ENCODE peak calls at places on chromosomes 2 and 18, in five cellular contexts. U is left lobe of liver, O is Daoy, T is left cardiac atrium, L is AG08395. S is an unnamed sample.

GRCh38 chr18:26677957-26678356 is 129.6 kb upstream of the KCTD1 start:
- DNase-seq in U (no peak), O (no peak), T (no peak), L (no peak), S (no peak)

GRCh38 chr18:50879302-50880107 is 587 bp downstream of the ME2 start:
- DNase-seq in U (no peak), O (peak), T (no peak), L (peak), S (no peak)

GRCh38 chr2:88006912-88007439 is 9.4 kb downstream of the RNU2-63P start:
- DNase-seq in U (no peak), O (no peak), T (no peak), L (no peak), S (peak)

GRCh38 chr2:223762853-223763252 is 74.5 kb downstream of the AP1S3 start:
- DNase-seq in U (no peak), O (no peak), T (no peak), L (no peak), S (no peak)

GRCh38 chr2:196511258-196511971 is 128.1 kb upstream of the CCDC150 start:
- DNase-seq in U (no peak), O (no peak), T (no peak), L (no peak), S (no peak)

GRCh38 chr18:36130039-36130831 is 536 bp downstream of the ELP2 start:
- DNase-seq in U (no peak), O (no peak), T (no peak), L (no peak), S (no peak)

GRCh38 chr2:239234826-239235175 is 166.0 kb downstream of the HDAC4 start:
- DNase-seq in U (no peak), O (no peak), T (no peak), L (no peak), S (no peak)

GRCh38 chr2:237873382-237873781 is 14.0 kb downstream of the RAMP1 start:
- DNase-seq in U (peak), O (no peak), T (no peak), L (peak), S (no peak)

GRCh38 chr18:67525328-67526110 is 9.0 kb upstream of the DSEL start:
- DNase-seq in U (peak), O (peak), T (peak), L (peak), S (peak)

GRCh38 chr2:38444247-38444646 is 67.2 kb upstream of the ATL2 start:
- DNase-seq in U (no peak), O (peak), T (no peak), L (no peak), S (no peak)

GRCh38 chr2:30222636-30223360 is 8.5 kb upstream of the LBH start:
- DNase-seq in U (peak), O (no peak), T (no peak), L (no peak), S (no peak)

GRCh38 chr18:31657823-31658669 is 26.3 kb downstream of the B4GALT6 start:
- DNase-seq in U (no peak), O (no peak), T (no peak), L (no peak), S (no peak)

GRCh38 chr2:144950874-144951560 is 431.1 kb upstream of the ZEB2 start:
- DNase-seq in U (no peak), O (peak), T (no peak), L (peak), S (no peak)

GRCh38 chr2:101463885-101464653 is 10.8 kb downstream of the RFX8 start:
- DNase-seq in U (no peak), O (peak), T (no peak), L (peak), S (no peak)

GRCh38 chr2:7792031-7792651 is 874.9 kb downstream of the RNF144A start:
- DNase-seq in U (peak), O (no peak), T (peak), L (no peak), S (no peak)

GRCh38 chr2:222548997-222549396 is 106.9 kb downstream of the FARSB start:
- DNase-seq in U (no peak), O (no peak), T (no peak), L (peak), S (no peak)

GRCh38 chr2:72959995-72960981 is 43.0 kb downstream of the EMX1 start:
- DNase-seq in U (no peak), O (no peak), T (no peak), L (no peak), S (no peak)

GRCh38 chr2:181918188-181918587 is 26.7 kb downstream of the ITPRID2 start:
- DNase-seq in U (no peak), O (no peak), T (no peak), L (no peak), S (no peak)

GRCh38 chr2:96146151-96146880 is 1.1 kb upstream of the DUSP2 start:
- DNase-seq in U (peak), O (peak), T (no peak), L (no peak), S (no peak)

GRCh38 chr2:42328148-42328833 is 32.7 kb downstream of the COX7A2L start:
- DNase-seq in U (no peak), O (no peak), T (no peak), L (peak), S (no peak)

GRCh38 chr18:48790226-48790863 is 160.4 kb downstream of the SMAD7 start:
- DNase-seq in U (peak), O (no peak), T (peak), L (no peak), S (peak)

GRCh38 chr2:238023608-238024007 is 37.2 kb upstream of the SCLY start:
- DNase-seq in U (no peak), O (no peak), T (no peak), L (no peak), S (peak)

GRCh38 chr18:55384551-55385275 is 203.3 kb downstream of the TCF4 start:
- DNase-seq in U (no peak), O (peak), T (no peak), L (peak), S (no peak)

GRCh38 chr2:155902635-155903034 is 429.9 kb downstream of the NR4A2 start:
- DNase-seq in U (no peak), O (no peak), T (no peak), L (no peak), S (no peak)

GRCh38 chr2:233469261-233470006 is 97.1 kb downstream of the USP40 start:
- DNase-seq in U (peak), O (no peak), T (peak), L (no peak), S (no peak)

GRCh38 chr2:113848758-113849460 is 41.0 kb upstream of the ACTR3 start:
- DNase-seq in U (no peak), O (peak), T (no peak), L (peak), S (no peak)

GRCh38 chr2:121690095-121690494 is 40.8 kb upstream of the CLASP1 start:
- DNase-seq in U (no peak), O (peak), T (no peak), L (no peak), S (peak)

GRCh38 chr2:237374284-237375060 is 39.5 kb downstream of the COL6A3 start:
- DNase-seq in U (no peak), O (no peak), T (no peak), L (no peak), S (no peak)

GRCh38 chr2:111982822-111983221 is 72.2 kb upstream of the TMEM87B start:
- DNase-seq in U (no peak), O (no peak), T (no peak), L (no peak), S (no peak)

GRCh38 chr18:28009589-28009988 is 167.3 kb downstream of the CDH2 start:
- DNase-seq in U (no peak), O (no peak), T (no peak), L (no peak), S (no peak)